ENCODE peak calls at places on chromosomes 2 and 18, in seven cellular contexts. G is ovary, P is A549, Q is K562, Z is transverse colon, W is sigmoid colon, E is tibial nerve. C is an unnamed sample.

GRCh38 chr2:8545676-8546318 is 136.1 kb upstream of the ID2 start:
- DNase-seq in G (no peak), P (no peak), Q (no peak), Z (no peak), W (no peak), E (no peak), C (no peak)

GRCh38 chr2:132937629-132938028 is 267.6 kb upstream of the LYPD1 start:
- DNase-seq in G (no peak), P (no peak), Q (no peak), Z (no peak), W (no peak), E (no peak), C (no peak)

GRCh38 chr2:30223413-30223874 is 7.9 kb upstream of the LBH start:
- DNase-seq in G (no peak), P (no peak), Q (no peak), Z (peak; percentile 20), W (no peak), E (no peak), C (no peak)

GRCh38 chr2:25250331-25251031 is 82.1 kb upstream of the POMC start:
- DNase-seq in G (no peak), P (no peak), Q (peak; percentile 42), Z (no peak), W (no peak), E (no peak), C (no peak)

GRCh38 chr18:62450546-62451395 is 72.1 kb upstream of the ZCCHC2 start:
- DNase-seq in G (peak; percentile 36), P (peak; percentile 74), Q (peak; percentile 82), Z (no peak), W (peak; percentile 72), E (peak; percentile 19), C (no peak)

GRCh38 chr2:53312181-53312580 is 455.4 kb upstream of the CHAC2 start:
- DNase-seq in G (no peak), P (no peak), Q (no peak), Z (no peak), W (no peak), E (no peak), C (no peak)

GRCh38 chr2:143530753-143531152 is 401.5 kb downstream of the ARHGAP15 start:
- DNase-seq in G (no peak), P (no peak), Q (no peak), Z (no peak), W (no peak), E (no peak), C (no peak)

GRCh38 chr2:20689428-20690264 is 22.7 kb downstream of the GDF7 start:
- DNase-seq in G (no peak), P (no peak), Q (no peak), Z (no peak), W (no peak), E (no peak), C (no peak)

GRCh38 chr2:20457027-20457426 is 10.2 kb downstream of the RHOB start:
- DNase-seq in G (no peak), P (no peak), Q (no peak), Z (no peak), W (no peak), E (no peak), C (peak; percentile 3)

GRCh38 chr2:237669628-237670351 is 42.4 kb downstream of the LRRFIP1 start:
- DNase-seq in G (peak; percentile 66), P (no peak), Q (no peak), Z (peak; percentile 66), W (peak; percentile 94), E (no peak), C (no peak)

GRCh38 chr2:161208527-161209139 is 48.4 kb downstream of the TANK start:
- DNase-seq in G (no peak), P (peak; percentile 1), Q (peak; percentile 40), Z (no peak), W (no peak), E (no peak), C (no peak)

GRCh38 chr2:11344956-11345671 is 678 bp upstream of the ROCK2 start:
- DNase-seq in G (peak; percentile 84), P (peak; percentile 52), Q (peak; percentile 79), Z (peak; percentile 79), W (peak; percentile 89), E (peak; percentile 70), C (peak; percentile 47)

GRCh38 chr2:119112770-119113488 is 45.6 kb downstream of the C1QL2 start:
- DNase-seq in G (no peak), P (no peak), Q (no peak), Z (no peak), W (peak; percentile 20), E (no peak), C (no peak)

GRCh38 chr18:26614374-26614773 is 66.0 kb upstream of the KCTD1 start:
- DNase-seq in G (no peak), P (no peak), Q (no peak), Z (no peak), W (no peak), E (no peak), C (no peak)

GRCh38 chr2:62297642-62298010 is 101.7 kb downstream of the B3GNT2 start:
- DNase-seq in G (no peak), P (no peak), Q (peak; percentile 74), Z (no peak), W (no peak), E (no peak), C (no peak)

GRCh38 chr18:59380706-59381105 is 21.6 kb upstream of the LMAN1 start:
- DNase-seq in G (no peak), P (no peak), Q (no peak), Z (no peak), W (no peak), E (no peak), C (no peak)

GRCh38 chr2:15766303-15766861 is 174.0 kb upstream of the MYCN start:
- DNase-seq in G (no peak), P (no peak), Q (no peak), Z (no peak), W (no peak), E (no peak), C (no peak)
- TF ChIP-seq EP300 in G (no peak), P (no peak), Q (no peak), Z (no peak), W (no peak), E (no peak), C (no peak)

DNA sequence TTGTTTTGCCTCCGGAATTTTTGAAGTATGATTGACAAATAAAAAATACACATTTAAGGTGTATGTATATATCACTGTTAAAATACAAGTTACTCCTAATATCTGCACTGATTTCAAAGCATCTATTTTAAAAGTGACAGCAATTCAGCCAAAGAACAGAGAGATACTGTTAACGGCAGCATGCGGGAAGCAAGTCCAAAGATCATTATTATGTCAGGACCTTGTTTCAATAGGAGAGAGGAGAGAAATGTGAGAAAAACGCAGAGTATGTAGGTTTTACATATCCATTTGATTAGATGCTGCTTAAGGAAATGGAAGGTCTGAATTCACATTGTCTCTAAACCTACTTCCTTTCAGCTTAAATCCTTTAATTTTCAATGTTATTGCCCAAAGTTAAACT is 545.5 kb upstream of the SLC8A1 start:
- DNase-seq in G (no peak), P (no peak), Q (no peak), Z (no peak), W (no peak), E (no peak), C (no peak)
- TF ChIP-seq EP300 in G (no peak), P (no peak), Q (no peak), Z (no peak), W (no peak), E (no peak), C (no peak)

GRCh38 chr2:86039963-86040655 is 65.6 kb downstream of the POLR1A start:
- DNase-seq in G (peak; percentile 26), P (no peak), Q (no peak), Z (no peak), W (peak; percentile 54), E (no peak), C (no peak)

GRCh38 chr2:86037795-86038192 is 67.9 kb downstream of the POLR1A start:
- DNase-seq in G (no peak), P (no peak), Q (no peak), Z (no peak), W (no peak), E (no peak), C (peak; percentile 23)

GRCh38 chr2:86039178-86039962 is 66.3 kb downstream of the POLR1A start:
- DNase-seq in G (peak; percentile 26), P (no peak), Q (no peak), Z (no peak), W (peak; percentile 53), E (no peak), C (no peak)

GRCh38 chr2:86037141-86037794 is 68.4 kb downstream of the POLR1A start:
- DNase-seq in G (peak; percentile 89), P (no peak), Q (no peak), Z (peak; percentile 49), W (peak; percentile 91), E (peak; percentile 67), C (peak; percentile 91)

GRCh38 chr2:86038291-86039081 is 67.2 kb downstream of the POLR1A start:
- DNase-seq in G (peak; percentile 29), P (no peak), Q (no peak), Z (peak; percentile 54), W (peak; percentile 69), E (no peak), C (no peak)
- TF ChIP-seq EP300 in G (no peak), P (no peak), Q (no peak), Z (no peak), W (no peak), E (peak; percentile 77), C (no peak)

DNA sequence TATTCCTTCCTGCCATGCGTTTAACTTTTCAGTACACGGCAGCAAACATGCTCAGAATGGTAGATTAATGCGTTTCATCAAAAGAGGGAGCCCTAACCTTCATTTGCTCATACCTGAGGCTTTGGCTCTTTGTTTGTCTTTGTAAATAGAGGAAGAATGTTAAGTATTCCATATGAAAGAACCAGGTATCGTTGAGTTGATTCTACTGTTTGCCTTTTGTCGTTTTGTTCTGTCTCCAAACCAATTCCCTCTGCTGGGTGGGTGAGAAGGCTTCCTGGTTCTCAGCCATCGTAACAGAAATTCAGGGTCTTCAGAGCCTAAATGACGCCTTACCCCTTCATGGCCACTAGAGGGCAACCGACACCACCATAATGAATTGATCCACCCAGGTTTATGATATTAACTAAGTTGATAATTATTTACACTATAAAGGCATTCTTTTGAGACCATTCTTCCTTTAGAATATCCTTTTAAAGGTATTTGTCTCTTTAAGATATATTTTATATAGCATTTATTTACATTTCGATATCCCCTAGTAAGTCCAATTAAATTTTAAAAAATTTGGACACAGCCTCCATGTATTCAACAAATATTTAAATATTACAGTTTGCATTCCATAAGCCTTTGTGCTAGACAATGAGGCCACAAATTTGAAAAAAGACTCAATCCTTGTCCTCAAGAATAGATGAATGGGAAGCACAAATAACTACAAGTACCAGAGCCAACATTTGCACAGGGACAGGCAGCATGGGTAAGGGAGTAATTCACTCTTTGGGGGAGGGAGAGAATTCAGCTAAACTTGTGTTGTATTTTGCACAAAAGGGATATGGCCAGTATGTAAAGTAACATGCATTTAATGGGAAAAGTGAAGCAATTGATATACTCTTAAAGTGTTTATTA is 48.1 kb downstream of the TIMM21 start:
- DNase-seq in G (no peak), P (peak; percentile 77), Q (peak; percentile 70), Z (peak; percentile 39), W (no peak), E (no peak), C (peak; percentile 57)
- TF ChIP-seq EP300 in G (no peak), P (no peak), Q (no peak), Z (no peak), W (no peak), E (no peak), C (no peak)

DNA sequence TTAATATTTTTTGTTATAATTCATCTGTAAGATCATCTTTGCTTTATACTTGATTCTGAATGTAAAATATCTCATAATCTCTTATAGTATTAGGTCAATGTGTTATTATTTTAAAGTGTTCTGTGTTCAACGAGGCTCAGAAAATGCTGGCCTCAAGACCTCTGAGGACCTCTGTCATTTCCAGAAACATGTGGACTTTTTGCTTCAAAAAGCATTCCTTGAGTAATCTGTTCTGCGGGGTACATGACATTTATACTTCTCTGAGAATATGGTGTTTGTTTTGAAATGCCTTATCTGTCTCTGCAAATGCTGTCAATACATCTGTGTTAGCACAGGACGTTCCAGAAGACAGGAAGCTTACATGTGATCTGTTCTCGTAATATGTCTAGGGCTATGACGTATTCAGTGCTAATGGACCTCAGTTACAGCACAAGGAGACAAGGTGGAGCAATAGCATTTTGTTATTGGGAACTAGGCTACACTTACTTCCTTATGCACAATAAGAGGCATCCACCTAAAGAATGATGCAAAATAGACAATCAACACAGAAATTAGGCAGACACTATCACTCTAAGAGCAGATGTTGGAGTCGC is 37.6 kb upstream of the IL1RL1 start:
- DNase-seq in G (no peak), P (no peak), Q (no peak), Z (no peak), W (no peak), E (no peak), C (no peak)
- TF ChIP-seq EP300 in G (peak; percentile 63), P (no peak), Q (no peak), Z (peak; percentile 90), W (peak; percentile 86), E (peak; percentile 84), C (peak; percentile 100)